ENCODE peak calls at places on chromosomes 3 and 15, in five cellular contexts. T is heart left ventricle; E is activated CD4-positive, CD25-positive, alpha-beta regulatory T cell; J is GM23338; S is endothelial cell of umbilical vein. Y is an unnamed sample.

GRCh38 chr3:168604767-168605166 is 509.0 kb upstream of the GOLIM4 start:
- DNase-seq in J (no peak), T (no peak), S (no peak), E (no peak), Y (no peak)

GRCh38 chr3:86865506-86865905 is 125.4 kb downstream of the VGLL3 start:
- DNase-seq in T (no peak), E (no peak), J (no peak), S (no peak), Y (no peak)

GRCh38 chr15:48925714-48926223 is 38.0 kb downstream of the SHC4 start:
- DNase-seq in J (no peak), T (no peak), S (peak), E (no peak), Y (no peak)

GRCh38 chr15:83380026-83380425 is 67.1 kb upstream of the SH3GL3 start:
- DNase-seq in T (no peak), J (no peak), S (no peak), E (no peak), Y (no peak)

GRCh38 chr3:143298886-143299535 is 179.4 kb downstream of the CHST2 start:
- DNase-seq in J (no peak), T (no peak), E (no peak), S (no peak), Y (no peak)

GRCh38 chr15:31758126-31758525 is 272.2 kb upstream of the CHRNA7 start:
- DNase-seq in S (peak), J (no peak), T (peak), E (no peak), Y (peak)

GRCh38 chr15:65184305-65184943 is 718 bp downstream of the CLPX start:
- DNase-seq in S (peak), T (peak), J (peak), E (peak), Y (peak)

GRCh38 chr3:129106866-129107565 is 14.6 kb downstream of the RAB43 start:
- DNase-seq in T (no peak), J (no peak), E (no peak), S (no peak), Y (no peak)

GRCh38 chr15:71808311-71809020 is 1.9 kb upstream of the NR2E3 start:
- DNase-seq in J (no peak), T (no peak), E (no peak), S (no peak), Y (no peak)

GRCh38 chr3:22960326-22960984 is 242.7 kb upstream of the UBE2E2 start:
- DNase-seq in S (peak), T (peak), J (peak), E (no peak), Y (no peak)

GRCh38 chr15:28086175-28086703 is 12.9 kb downstream of the OCA2 start:
- DNase-seq in J (peak), E (no peak), T (no peak), S (peak), Y (no peak)

GRCh38 chr3:176041812-176042211 is 1155.5 kb downstream of the TBL1XR1 start:
- DNase-seq in E (no peak), J (no peak), T (no peak), S (no peak), Y (no peak)

GRCh38 chr15:89673162-89673506 is 6.0 kb downstream of the PLIN1 start:
- DNase-seq in S (peak), E (no peak), J (peak), T (no peak), Y (no peak)

GRCh38 chr3:106302451-106303221 is 433.8 kb upstream of the CBLB start:
- DNase-seq in J (no peak), T (no peak), S (no peak), E (no peak), Y (no peak)

GRCh38 chr15:101456079-101456791 is 33.3 kb downstream of the PCSK6 start:
- DNase-seq in E (no peak), T (no peak), J (no peak), S (no peak), Y (no peak)

GRCh38 chr15:84752700-84753099 is 4.3 kb downstream of the ZNF592 start:
- DNase-seq in J (no peak), S (no peak), T (no peak), E (no peak), Y (no peak)

GRCh38 chr3:125287248-125287647 is 74.7 kb upstream of the SLC12A8 start:
- DNase-seq in E (no peak), T (no peak), S (no peak), J (no peak), Y (no peak)

GRCh38 chr15:80588801-80589200 is 106.3 kb upstream of the ABHD17C start:
- DNase-seq in S (peak), E (no peak), J (no peak), T (no peak), Y (no peak)

GRCh38 chr3:195583831-195584542 is at the start of gene APOD:
- DNase-seq in E (no peak), S (peak), T (peak), J (no peak), Y (peak)

GRCh38 chr3:112358311-112358780 is 25.4 kb downstream of the CD200 start:
- DNase-seq in S (peak), E (no peak), T (no peak), J (no peak), Y (no peak)

GRCh38 chr3:112132975-112133448 is at the start of gene GCSAM:
- DNase-seq in J (no peak), S (no peak), T (peak), E (no peak), Y (peak)

GRCh38 chr3:194481103-194481502 is 5.7 kb downstream of the ATP13A3 start:
- DNase-seq in E (no peak), T (no peak), S (no peak), J (no peak), Y (no peak)